ENCODE peak calls at places on chromosomes 4 and X, in four cellular contexts. K is MM.1S, N is GM12865, X is sigmoid colon. I is an unnamed sample.

GRCh38 chr4:95288552-95288951 is 260.2 kb downstream of the UNC5C start:
- DNase-seq in K (no peak), N (no peak), X (no peak), I (no peak)

GRCh38 chr4:53721276-53721675 is 130.0 kb upstream of the LNX1 start:
- DNase-seq in K (no peak), N (no peak), X (no peak), I (no peak)

GRCh38 chr4:16122225-16122624 is 38.4 kb upstream of the PROM1 start:
- DNase-seq in K (no peak), N (no peak), X (no peak), I (no peak)

GRCh38 chr4:139436122-139436521 is 17.8 kb upstream of the RAB33B start:
- DNase-seq in K (no peak), N (no peak), X (no peak), I (no peak)

GRCh38 chr4:160835789-160836188 is 1328.0 kb downstream of the FSTL5 start:
- DNase-seq in K (no peak), N (no peak), X (no peak), I (no peak)

GRCh38 chr4:158860856-158861255 is 92.0 kb downstream of the FNIP2 start:
- DNase-seq in K (peak; percentile 80), N (peak; percentile 76), X (no peak), I (peak; percentile 51)

GRCh38 chrX:46957299-46957698 is 45.1 kb downstream of the JADE3 start:
- DNase-seq in K (no peak), N (no peak), X (no peak), I (no peak)

GRCh38 chr4:151573474-151573873 is 164.5 kb downstream of the FHIP1A start:
- DNase-seq in K (no peak), N (no peak), X (no peak), I (no peak)

GRCh38 chr4:17284323-17285175 is 227.3 kb downstream of the QDPR start:
- DNase-seq in K (no peak), N (no peak), X (no peak), I (no peak)

GRCh38 chrX:38871129-38872029 is 70.1 kb downstream of the MID1IP1 start:
- DNase-seq in K (no peak), N (no peak), X (no peak), I (no peak)

GRCh38 chr4:112519689-112520597 is 4.0 kb upstream of the NEUROG2 start:
- DNase-seq in K (no peak), N (peak; percentile 48), X (no peak), I (no peak)

GRCh38 chr4:21226637-21227538 is 526.6 kb downstream of the PACRGL start:
- DNase-seq in K (no peak), N (no peak), X (no peak), I (no peak)

GRCh38 chr4:155597281-155597680 is 69.4 kb upstream of the GUCY1A1 start:
- DNase-seq in K (no peak), N (no peak), X (no peak), I (no peak)

GRCh38 chrX:150731795-150732194 is 38.6 kb downstream of the MTMR1 start:
- DNase-seq in K (no peak), N (no peak), X (no peak), I (no peak)

GRCh38 chr4:3338976-3339531 is 46.2 kb downstream of the RGS12 start:
- DNase-seq in K (no peak), N (no peak), X (no peak), I (no peak)

GRCh38 chr4:109588176-109588575 is 28.1 kb downstream of the MCUB start:
- DNase-seq in K (no peak), N (peak; percentile 83), X (no peak), I (peak; percentile 49)

GRCh38 chrX:56764975-56765791 is 36.1 kb downstream of the NBDY start:
- DNase-seq in K (peak; percentile 64), N (peak; percentile 68), X (peak; percentile 49), I (peak; percentile 44)

GRCh38 chrX:34559325-34559724 is 97.8 kb downstream of the TMEM47 start:
- DNase-seq in K (peak; percentile 7), N (peak; percentile 2), X (no peak), I (no peak)

GRCh38 chr4:88958080-88958479 is 98.9 kb downstream of the FAM13A start:
- DNase-seq in K (no peak), N (no peak), X (no peak), I (no peak)

GRCh38 chrX:30822068-30822671 is 66.9 kb downstream of the TAB3 start:
- DNase-seq in K (peak; percentile 36), N (peak; percentile 53), X (no peak), I (peak; percentile 5)

GRCh38 chrX:70289168-70289792 is 447 bp downstream of the PDZD11 start:
- DNase-seq in K (no peak), N (no peak), X (no peak), I (no peak)

GRCh38 chr4:102625232-102625930 is 124.2 kb downstream of the NFKB1 start:
- DNase-seq in K (peak; percentile 80), N (peak; percentile 81), X (no peak), I (peak; percentile 77)

GRCh38 chrX:110794601-110795000 is 1.0 kb downstream of the CHRDL1 start:
- DNase-seq in K (no peak), N (no peak), X (no peak), I (no peak)

GRCh38 chr4:173307778-173308177 is 26.4 kb downstream of the HMGB2 start:
- DNase-seq in K (no peak), N (no peak), X (no peak), I (no peak)

GRCh38 chr4:154566639-154567204 is 3.9 kb downstream of the FGB start:
- DNase-seq in K (no peak), N (no peak), X (no peak), I (no peak)

GRCh38 chr4:48203819-48204218 is 65.8 kb downstream of the TEC start:
- DNase-seq in K (no peak), N (peak; percentile 47), X (no peak), I (no peak)

GRCh38 chr4:155530290-155530689 is 136.4 kb upstream of the GUCY1A1 start:
- DNase-seq in K (no peak), N (no peak), X (no peak), I (no peak)

GRCh38 chr4:98516441-98517323 is 141.7 kb downstream of the TSPAN5 start:
- DNase-seq in K (no peak), N (no peak), X (no peak), I (no peak)

GRCh38 chr4:102438396-102438795 is 62.8 kb upstream of the NFKB1 start:
- DNase-seq in K (no peak), N (no peak), X (no peak), I (no peak)

GRCh38 chr4:60201052-60201673 is 999.0 kb upstream of the ADGRL3 start:
- DNase-seq in K (peak; percentile 66), N (peak; percentile 62), X (no peak), I (peak; percentile 23)

GRCh38 chrX:17668929-17669328 is 68.4 kb upstream of the SCML1 start:
- DNase-seq in K (no peak), N (no peak), X (no peak), I (no peak)
- TF ChIP-seq CTCF in K (no peak), N (no peak), X (no peak), I (no peak)

GRCh38 chr4:114132830-114133229 is 153.4 kb upstream of the ARSJ start:
- DNase-seq in K (peak; percentile 14), N (peak; percentile 9), X (no peak), I (no peak)
- TF ChIP-seq CTCF in K (peak; percentile 32), N (peak; percentile 35), X (no peak), I (no peak)

DNA sequence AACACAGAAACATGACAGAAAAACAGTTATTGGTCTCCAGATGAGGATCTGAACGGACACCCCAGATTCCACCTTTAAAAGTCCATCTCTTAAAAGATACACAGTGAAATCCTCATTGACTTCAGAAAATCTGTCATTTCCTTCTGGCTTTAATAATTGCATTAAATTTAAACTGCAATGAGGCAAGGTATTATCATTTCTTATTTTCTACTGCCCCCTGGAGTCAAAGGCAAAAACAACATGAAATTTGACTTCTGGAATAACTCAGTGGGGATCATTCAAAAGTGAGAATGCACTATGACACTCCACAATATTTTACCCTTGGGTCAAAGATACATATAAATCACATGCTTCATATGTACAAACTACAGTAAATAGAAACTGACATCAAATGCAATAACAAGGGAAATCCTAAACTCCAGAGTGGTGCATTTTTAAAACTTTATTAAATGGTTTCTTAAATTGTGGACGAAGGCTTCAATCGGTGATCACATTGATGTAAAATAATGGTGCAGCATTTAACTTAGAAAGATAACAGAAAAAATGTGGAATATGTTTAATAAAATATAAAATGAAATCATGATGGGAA is 56.4 kb upstream of the SPANXN1 start:
- DNase-seq in K (no peak), N (no peak), X (no peak), I (no peak)
- TF ChIP-seq CTCF in K (peak; percentile 61), N (peak; percentile 6), X (no peak), I (peak; percentile 21)

GRCh38 chr4:77309496-77309895 is 152.5 kb downstream of the CCNG2 start:
- DNase-seq in K (no peak), N (no peak), X (no peak), I (no peak)

GRCh38 chr4:77310931-77311330 is 153.9 kb downstream of the CCNG2 start:
- DNase-seq in K (no peak), N (no peak), X (no peak), I (no peak)

GRCh38 chr4:77305766-77306165 is 148.8 kb downstream of the CCNG2 start:
- DNase-seq in K (no peak), N (no peak), X (no peak), I (no peak)

GRCh38 chr4:77308843-77309242 is 151.8 kb downstream of the CCNG2 start:
- DNase-seq in K (peak; percentile 56), N (peak; percentile 41), X (no peak), I (peak; percentile 49)

GRCh38 chr4:77306496-77306895 is 149.5 kb downstream of the CCNG2 start:
- DNase-seq in K (no peak), N (no peak), X (no peak), I (no peak)
- TF ChIP-seq CTCF in K (no peak), N (no peak), X (no peak), I (no peak)

GRCh38 chr4:7924570-7924969 is 15.1 kb downstream of the AFAP1 start:
- DNase-seq in K (no peak), N (no peak), X (peak; percentile 41), I (no peak)

GRCh38 chr4:7926822-7927221 is 12.8 kb downstream of the AFAP1 start:
- DNase-seq in K (no peak), N (no peak), X (peak; percentile 30), I (no peak)

GRCh38 chr4:7932333-7932732 is 7.3 kb downstream of the AFAP1 start:
- DNase-seq in K (no peak), N (no peak), X (no peak), I (no peak)

GRCh38 chr4:7929530-7929951 is 10.1 kb downstream of the AFAP1 start:
- DNase-seq in K (no peak), N (no peak), X (peak; percentile 66), I (no peak)

DNA sequence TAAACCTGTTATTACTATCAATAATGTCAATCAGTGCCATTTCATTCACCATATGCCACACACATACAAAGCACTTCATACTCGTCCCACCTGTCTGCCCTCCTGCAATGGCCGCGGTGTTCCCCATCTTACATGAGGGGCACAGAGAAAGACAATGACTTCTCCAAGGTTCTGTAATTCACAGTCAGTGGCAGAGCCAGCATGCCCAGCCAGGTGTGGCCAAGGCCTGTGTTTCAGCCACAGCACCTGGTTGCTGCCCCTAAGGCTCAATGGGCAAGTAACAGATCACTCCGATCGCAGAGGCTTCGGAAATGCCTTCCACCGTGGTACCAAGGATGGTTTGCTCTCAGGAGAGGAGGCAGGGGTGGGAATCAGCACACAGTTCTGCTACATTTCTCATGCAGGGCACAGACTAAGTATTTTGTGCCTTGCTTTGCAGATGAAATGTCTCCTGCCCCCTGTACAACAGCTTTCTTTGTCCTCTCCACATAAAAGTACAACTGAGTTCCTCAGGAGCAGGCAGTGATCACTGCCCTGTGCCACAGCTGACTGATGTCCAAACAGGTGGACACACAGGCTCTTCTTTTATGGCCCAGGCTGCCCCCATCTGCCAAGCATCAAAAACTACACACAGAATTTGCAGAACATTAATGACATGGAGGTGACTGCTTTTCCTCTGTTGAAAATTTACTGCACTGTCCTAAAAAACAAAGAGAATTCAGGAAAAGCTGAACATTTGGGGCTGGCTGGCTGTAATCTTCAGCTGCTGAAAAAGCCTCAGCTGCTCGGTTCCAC is 10.8 kb downstream of the AFAP1 start:
- DNase-seq in K (no peak), N (no peak), X (peak; percentile 69), I (no peak)
- TF ChIP-seq CTCF in K (no peak), N (no peak), X (peak; percentile 37), I (peak; percentile 18)

I was measured in GM10248.